ENCODE peak calls at places on chromosomes 6 and 20, in nine cellular contexts. W is AML-193; R is heart left ventricle; N is cardiac fibroblast; F is naive B cell; D is CD4-positive, alpha-beta T cell; J is hippocampal formation; V is skeletal muscle cell; U is non-pigmented ciliary epithelial cell. Q is an unnamed sample.

GRCh38 chr6:20700375-20700774 is 166.1 kb downstream of the CDKAL1 start:
- DNase-seq in R (no peak), U (no peak), J (no peak), V (no peak), D (no peak), F (no peak), W (no peak), N (no peak), Q (no peak)

GRCh38 chr6:133644548-133644947 is 244.4 kb upstream of the TCF21 start:
- DNase-seq in U (no peak), N (no peak), J (no peak), F (no peak), R (no peak), D (no peak), V (no peak), W (no peak), Q (no peak)

GRCh38 chr6:156794963-156795362 is 17.8 kb downstream of the ARID1B start:
- DNase-seq in W (no peak), F (peak), U (no peak), N (peak), J (no peak), D (no peak), R (no peak), V (no peak), Q (no peak)

GRCh38 chr6:390914-391558 is 516 bp upstream of the IRF4 start:
- DNase-seq in F (peak), R (no peak), V (no peak), D (no peak), W (no peak), J (no peak), U (no peak), N (peak), Q (no peak)

GRCh38 chr6:10901751-10902150 is 14.9 kb downstream of the SYCP2L start:
- DNase-seq in W (peak), V (no peak), R (no peak), F (peak), N (no peak), J (peak), U (no peak), D (no peak), Q (peak)

GRCh38 chr6:127249619-127250018 is 17.0 kb upstream of the RNF146 start:
- DNase-seq in R (no peak), U (no peak), N (no peak), J (no peak), F (no peak), D (no peak), W (no peak), V (no peak), Q (no peak)

GRCh38 chr6:156651438-156651837 is 125.7 kb upstream of the ARID1B start:
- DNase-seq in F (no peak), J (no peak), W (no peak), U (no peak), D (no peak), V (no peak), R (no peak), N (no peak), Q (no peak)

GRCh38 chr6:90811596-90812226 is 224.8 kb upstream of the MAP3K7 start:
- DNase-seq in J (no peak), N (no peak), U (no peak), R (no peak), D (no peak), W (no peak), F (no peak), V (no peak), Q (no peak)

GRCh38 chr6:46526607-46527006 is 35.4 kb upstream of the RCAN2 start:
- DNase-seq in U (no peak), W (no peak), D (no peak), R (no peak), N (no peak), F (no peak), V (no peak), J (no peak), Q (no peak)

GRCh38 chr6:35694462-35694861 is 5.7 kb upstream of the FKBP5 start:
- DNase-seq in R (no peak), D (no peak), N (peak), V (no peak), F (no peak), U (no peak), W (no peak), J (no peak), Q (no peak)

GRCh38 chr6:46323312-46323965 is 152.7 kb upstream of the ENPP5 start:
- DNase-seq in U (peak), J (no peak), N (peak), W (no peak), V (peak), R (no peak), F (no peak), D (no peak), Q (no peak)

GRCh38 chr6:35532141-35532540 is 19.4 kb upstream of the TULP1 start:
- DNase-seq in V (no peak), R (no peak), U (no peak), W (no peak), D (no peak), F (no peak), N (no peak), J (no peak), Q (no peak)

GRCh38 chr6:139029470-139030210 is 1.1 kb downstream of the ABRACL start:
- DNase-seq in F (no peak), U (no peak), N (peak), W (peak), D (no peak), J (peak), R (peak), V (no peak), Q (no peak)

GRCh38 chr20:37316116-37316774 is 26.8 kb downstream of the MANBAL start:
- DNase-seq in J (no peak), N (no peak), D (no peak), F (peak), V (no peak), R (no peak), U (no peak), W (peak), Q (no peak)

GRCh38 chr6:98844244-98845161 is 10.1 kb downstream of the POU3F2 start:
- DNase-seq in J (no peak), D (no peak), W (no peak), V (no peak), N (no peak), R (no peak), F (no peak), U (no peak), Q (peak)

GRCh38 chr6:43737272-43738081 is 32.5 kb upstream of the VEGFA start:
- DNase-seq in N (no peak), U (no peak), D (no peak), V (no peak), J (no peak), F (no peak), W (no peak), R (peak), Q (peak)

GRCh38 chr6:15888798-15889772 is 226.3 kb upstream of the DTNBP1 start:
- DNase-seq in U (no peak), W (no peak), R (peak), J (no peak), F (no peak), D (no peak), V (no peak), N (no peak), Q (no peak)

GRCh38 chr20:5524886-5525285 is 208.1 kb upstream of the PROKR2 start:
- DNase-seq in V (no peak), U (no peak), D (no peak), J (no peak), R (no peak), W (peak), N (no peak), F (no peak), Q (no peak)

GRCh38 chr6:150813319-150813992 is 52.0 kb upstream of the MTHFD1L start:
- DNase-seq in F (no peak), V (no peak), W (no peak), R (no peak), N (peak), J (no peak), U (peak), D (no peak), Q (no peak)

GRCh38 chr6:133553652-133554051 is 312.5 kb downstream of the EYA4 start:
- DNase-seq in V (no peak), R (peak), W (peak), J (no peak), D (peak), U (peak), N (peak), F (no peak), Q (peak)

GRCh38 chr20:48826883-48827771 is 672 bp downstream of the PREX1 start:
- DNase-seq in U (no peak), R (no peak), W (no peak), D (no peak), N (peak), J (peak), F (peak), V (no peak), Q (peak)

GRCh38 chr20:33299111-33299603 is 16.1 kb downstream of the BPIFB1 start:
- DNase-seq in J (peak), R (peak), F (peak), V (no peak), N (peak), D (peak), U (no peak), W (peak), Q (peak)

GRCh38 chr20:19073584-19074198 is 138.8 kb upstream of the SLC24A3 start:
- DNase-seq in U (no peak), V (no peak), R (no peak), N (peak), J (no peak), D (no peak), W (no peak), F (no peak), Q (peak)

GRCh38 chr6:109441069-109441816 is 719 bp downstream of the SMPD2 start:
- DNase-seq in V (no peak), N (peak), R (peak), U (no peak), W (peak), F (peak), J (no peak), D (peak), Q (no peak)

GRCh38 chr6:3748208-3748701 is 3.3 kb downstream of the PXDC1 start:
- DNase-seq in V (peak), U (no peak), J (peak), F (no peak), R (peak), D (no peak), N (peak), W (peak), Q (peak)

GRCh38 chr6:144582939-144583613 is 297.9 kb downstream of the UTRN start:
- DNase-seq in U (no peak), D (no peak), R (peak), N (peak), F (peak), W (peak), J (peak), V (no peak), Q (peak)

GRCh38 chr20:49853640-49854039 is 41.0 kb downstream of the SLC9A8 start:
- DNase-seq in F (no peak), W (no peak), J (no peak), D (no peak), N (peak), V (peak), R (no peak), U (peak), Q (peak)

GRCh38 chr6:134247271-134247833 is 70.6 kb downstream of the SGK1 start:
- DNase-seq in F (peak), J (no peak), W (no peak), D (peak), R (no peak), U (no peak), N (no peak), V (no peak), Q (no peak)

GRCh38 chr6:19465760-19466159 is 371.4 kb upstream of the ID4 start:
- DNase-seq in D (no peak), J (no peak), F (no peak), U (no peak), V (peak), W (no peak), N (peak), R (no peak), Q (no peak)

GRCh38 chr6:146974346-146974745 is 229.9 kb upstream of the STXBP5 start:
- DNase-seq in U (no peak), R (no peak), V (no peak), D (no peak), J (no peak), W (no peak), F (no peak), N (no peak), Q (no peak)

GRCh38 chr20:47989957-47990356 is 204.7 kb upstream of the SULF2 start:
- DNase-seq in W (no peak), U (no peak), V (no peak), N (no peak), D (no peak), R (no peak), F (no peak), J (no peak), Q (no peak)

GRCh38 chr20:59173938-59174496 is 10.4 kb downstream of the ZNF831 start:
- DNase-seq in N (no peak), J (no peak), F (no peak), U (no peak), V (no peak), W (no peak), D (no peak), R (no peak), Q (no peak)

GRCh38 chr20:23361108-23361650 is 803 bp upstream of the GZF1 start:
- DNase-seq in F (no peak), D (no peak), J (no peak), U (no peak), W (peak), N (peak), R (no peak), V (no peak), Q (no peak)

GRCh38 chr6:93177451-93177850 is 241.9 kb downstream of the EPHA7 start:
- DNase-seq in U (no peak), D (no peak), J (no peak), N (no peak), R (no peak), W (peak), V (no peak), F (no peak), Q (no peak)